ENCODE peak calls at places on chromosome 19, in seven cellular contexts. One of them, this sample, is unnamed.

GRCh38 chr19:7705387-7706187 is 3.7 kb upstream of the FCER2 start:
- DNase-seq in dorsolateral prefrontal cortex: no peak
- DNase-seq in NCI-H774: no peak
- DNase-seq in ovary: no peak
- DNase-seq in RWPE1: no peak
- DNase-seq in psoas muscle: no peak
- DNase-seq in NCI-H2081: no peak
- DNase-seq in this sample: no peak

GRCh38 chr19:27833031-27833430 is 1379.9 kb downstream of the UQCRFS1 start:
- DNase-seq in dorsolateral prefrontal cortex: no peak
- DNase-seq in NCI-H774: no peak
- DNase-seq in ovary: no peak
- DNase-seq in RWPE1: peak
- DNase-seq in psoas muscle: no peak
- DNase-seq in NCI-H2081: no peak
- DNase-seq in this sample: no peak

GRCh38 chr19:41697198-41697855 is 9.3 kb upstream of the CEACAM7 start:
- DNase-seq in dorsolateral prefrontal cortex: no peak
- DNase-seq in NCI-H774: no peak
- DNase-seq in ovary: no peak
- DNase-seq in RWPE1: no peak
- DNase-seq in psoas muscle: no peak
- DNase-seq in NCI-H2081: no peak
- DNase-seq in this sample: no peak

GRCh38 chr19:36115453-36116343 is at the start of gene TBCB:
- DNase-seq in dorsolateral prefrontal cortex: no peak
- DNase-seq in NCI-H774: peak
- DNase-seq in ovary: no peak
- DNase-seq in RWPE1: peak
- DNase-seq in psoas muscle: peak
- DNase-seq in NCI-H2081: no peak
- DNase-seq in this sample: peak

GRCh38 chr19:31312004-31312403 is 37.2 kb downstream of the TSHZ3 start:
- DNase-seq in dorsolateral prefrontal cortex: no peak
- DNase-seq in NCI-H774: no peak
- DNase-seq in ovary: no peak
- DNase-seq in RWPE1: no peak
- DNase-seq in psoas muscle: no peak
- DNase-seq in NCI-H2081: no peak
- DNase-seq in this sample: no peak

GRCh38 chr19:54606230-54606629 is 12.8 kb downstream of the LILRA1 start:
- DNase-seq in dorsolateral prefrontal cortex: no peak
- DNase-seq in NCI-H774: no peak
- DNase-seq in ovary: no peak
- DNase-seq in RWPE1: no peak
- DNase-seq in psoas muscle: no peak
- DNase-seq in NCI-H2081: no peak
- DNase-seq in this sample: no peak

GRCh38 chr19:49058592-49058991 is 1.0 kb upstream of the CGB7 start:
- DNase-seq in dorsolateral prefrontal cortex: no peak
- DNase-seq in NCI-H774: no peak
- DNase-seq in ovary: no peak
- DNase-seq in RWPE1: no peak
- DNase-seq in psoas muscle: peak
- DNase-seq in NCI-H2081: no peak
- DNase-seq in this sample: peak

GRCh38 chr19:18057557-18057956 is 29.2 kb downstream of the IL12RB1 start:
- DNase-seq in dorsolateral prefrontal cortex: peak
- DNase-seq in NCI-H774: no peak
- DNase-seq in ovary: peak
- DNase-seq in RWPE1: no peak
- DNase-seq in psoas muscle: peak
- DNase-seq in NCI-H2081: no peak
- DNase-seq in this sample: no peak

GRCh38 chr19:12954150-12954962 is 2.7 kb downstream of the GADD45GIP1 start:
- DNase-seq in dorsolateral prefrontal cortex: no peak
- DNase-seq in NCI-H774: no peak
- DNase-seq in ovary: no peak
- DNase-seq in RWPE1: no peak
- DNase-seq in psoas muscle: no peak
- DNase-seq in NCI-H2081: peak
- DNase-seq in this sample: no peak

GRCh38 chr19:39540333-39540673 is 342 bp upstream of the EID2 start:
- DNase-seq in dorsolateral prefrontal cortex: no peak
- DNase-seq in NCI-H774: no peak
- DNase-seq in ovary: no peak
- DNase-seq in RWPE1: no peak
- DNase-seq in psoas muscle: no peak
- DNase-seq in NCI-H2081: no peak
- DNase-seq in this sample: no peak

GRCh38 chr19:46944918-46945628 is 74.6 kb upstream of the NPAS1 start:
- DNase-seq in dorsolateral prefrontal cortex: peak
- DNase-seq in NCI-H774: no peak
- DNase-seq in ovary: peak
- DNase-seq in RWPE1: no peak
- DNase-seq in psoas muscle: peak
- DNase-seq in NCI-H2081: no peak
- DNase-seq in this sample: peak

GRCh38 chr19:10752237-10752912 is 34.5 kb downstream of the DNM2 start:
- DNase-seq in dorsolateral prefrontal cortex: peak
- DNase-seq in NCI-H774: no peak
- DNase-seq in ovary: no peak
- DNase-seq in RWPE1: no peak
- DNase-seq in psoas muscle: no peak
- DNase-seq in NCI-H2081: no peak
- DNase-seq in this sample: no peak

GRCh38 chr19:55619264-55619663 is 5.1 kb downstream of the ZNF784 start:
- DNase-seq in dorsolateral prefrontal cortex: no peak
- DNase-seq in NCI-H774: no peak
- DNase-seq in ovary: no peak
- DNase-seq in RWPE1: no peak
- DNase-seq in psoas muscle: no peak
- DNase-seq in NCI-H2081: no peak
- DNase-seq in this sample: no peak

GRCh38 chr19:42422576-42423461 is 4.4 kb downstream of the LIPE start:
- DNase-seq in dorsolateral prefrontal cortex: peak
- DNase-seq in NCI-H774: no peak
- DNase-seq in ovary: peak
- DNase-seq in RWPE1: peak
- DNase-seq in psoas muscle: no peak
- DNase-seq in NCI-H2081: no peak
- DNase-seq in this sample: no peak

GRCh38 chr19:14078406-14078805 is 5.8 kb downstream of the MISP3 start:
- DNase-seq in dorsolateral prefrontal cortex: no peak
- DNase-seq in NCI-H774: no peak
- DNase-seq in ovary: no peak
- DNase-seq in RWPE1: no peak
- DNase-seq in psoas muscle: no peak
- DNase-seq in NCI-H2081: no peak
- DNase-seq in this sample: no peak

GRCh38 chr19:17202249-17202648 is 12.9 kb upstream of the USE1 start:
- DNase-seq in dorsolateral prefrontal cortex: no peak
- DNase-seq in NCI-H774: no peak
- DNase-seq in ovary: no peak
- DNase-seq in RWPE1: peak
- DNase-seq in psoas muscle: no peak
- DNase-seq in NCI-H2081: no peak
- DNase-seq in this sample: no peak

GRCh38 chr19:12090807-12091206 is 26.3 kb downstream of the ZNF844 start:
- DNase-seq in dorsolateral prefrontal cortex: peak
- DNase-seq in NCI-H774: peak
- DNase-seq in ovary: peak
- DNase-seq in RWPE1: no peak
- DNase-seq in psoas muscle: peak
- DNase-seq in NCI-H2081: peak
- DNase-seq in this sample: peak

GRCh38 chr19:38561658-38562057 is 56.1 kb downstream of the MAP4K1 start:
- DNase-seq in dorsolateral prefrontal cortex: no peak
- DNase-seq in NCI-H774: no peak
- DNase-seq in ovary: no peak
- DNase-seq in RWPE1: no peak
- DNase-seq in psoas muscle: no peak
- DNase-seq in NCI-H2081: no peak
- DNase-seq in this sample: no peak

GRCh38 chr19:57664269-57665127 is 4.2 kb upstream of the ZSCAN4 start:
- DNase-seq in dorsolateral prefrontal cortex: peak
- DNase-seq in NCI-H774: peak
- DNase-seq in ovary: peak
- DNase-seq in RWPE1: peak
- DNase-seq in psoas muscle: peak
- DNase-seq in NCI-H2081: no peak
- DNase-seq in this sample: peak

GRCh38 chr19:54430306-54431254 is 15.3 kb downstream of the TTYH1 start:
- DNase-seq in dorsolateral prefrontal cortex: no peak
- DNase-seq in NCI-H774: no peak
- DNase-seq in ovary: peak
- DNase-seq in RWPE1: peak
- DNase-seq in psoas muscle: no peak
- DNase-seq in NCI-H2081: no peak
- DNase-seq in this sample: peak

GRCh38 chr19:46762245-46762890 is 16.1 kb upstream of the STRN4 start:
- DNase-seq in dorsolateral prefrontal cortex: no peak
- DNase-seq in NCI-H774: no peak
- DNase-seq in ovary: no peak
- DNase-seq in RWPE1: peak
- DNase-seq in psoas muscle: no peak
- DNase-seq in NCI-H2081: no peak
- DNase-seq in this sample: no peak

GRCh38 chr19:35295792-35296462 is 4.0 kb downstream of the MAG start:
- DNase-seq in dorsolateral prefrontal cortex: no peak
- DNase-seq in NCI-H774: no peak
- DNase-seq in ovary: no peak
- DNase-seq in RWPE1: no peak
- DNase-seq in psoas muscle: no peak
- DNase-seq in NCI-H2081: no peak
- DNase-seq in this sample: no peak

GRCh38 chr19:9309974-9310446 is 372 bp upstream of the ZNF699 start:
- DNase-seq in dorsolateral prefrontal cortex: peak
- DNase-seq in NCI-H774: peak
- DNase-seq in ovary: peak
- DNase-seq in RWPE1: peak
- DNase-seq in psoas muscle: peak
- DNase-seq in NCI-H2081: peak
- DNase-seq in this sample: peak

GRCh38 chr19:7004313-7004931 is 16.8 kb downstream of the MBD3L2B start:
- DNase-seq in dorsolateral prefrontal cortex: no peak
- DNase-seq in NCI-H774: no peak
- DNase-seq in ovary: no peak
- DNase-seq in RWPE1: peak
- DNase-seq in psoas muscle: no peak
- DNase-seq in NCI-H2081: peak
- DNase-seq in this sample: peak

GRCh38 chr19:1061987-1062386 is 5.0 kb upstream of the ARHGAP45 start:
- DNase-seq in dorsolateral prefrontal cortex: no peak
- DNase-seq in NCI-H774: no peak
- DNase-seq in ovary: no peak
- DNase-seq in RWPE1: no peak
- DNase-seq in psoas muscle: no peak
- DNase-seq in NCI-H2081: no peak
- DNase-seq in this sample: no peak

GRCh38 chr19:31064486-31064885 is 284.8 kb downstream of the TSHZ3 start:
- DNase-seq in dorsolateral prefrontal cortex: no peak
- DNase-seq in NCI-H774: no peak
- DNase-seq in ovary: no peak
- DNase-seq in RWPE1: no peak
- DNase-seq in psoas muscle: no peak
- DNase-seq in NCI-H2081: no peak
- DNase-seq in this sample: no peak

GRCh38 chr19:41299755-41300089 is 10.2 kb upstream of the CCDC97 start:
- DNase-seq in dorsolateral prefrontal cortex: no peak
- DNase-seq in NCI-H774: no peak
- DNase-seq in ovary: peak
- DNase-seq in RWPE1: no peak
- DNase-seq in psoas muscle: peak
- DNase-seq in NCI-H2081: no peak
- DNase-seq in this sample: no peak

GRCh38 chr19:18743281-18743825 is 47.8 kb downstream of the COMP start:
- DNase-seq in dorsolateral prefrontal cortex: no peak
- DNase-seq in NCI-H774: no peak
- DNase-seq in ovary: peak
- DNase-seq in RWPE1: no peak
- DNase-seq in psoas muscle: no peak
- DNase-seq in NCI-H2081: no peak
- DNase-seq in this sample: peak

GRCh38 chr19:49847731-49848696 is 2.9 kb upstream of the PTOV1 start:
- DNase-seq in dorsolateral prefrontal cortex: no peak
- DNase-seq in NCI-H774: no peak
- DNase-seq in ovary: no peak
- DNase-seq in RWPE1: peak
- DNase-seq in psoas muscle: no peak
- DNase-seq in NCI-H2081: no peak
- DNase-seq in this sample: no peak

GRCh38 chr19:5795382-5795919 is 4.5 kb upstream of the DUS3L start:
- DNase-seq in dorsolateral prefrontal cortex: no peak
- DNase-seq in NCI-H774: no peak
- DNase-seq in ovary: no peak
- DNase-seq in RWPE1: no peak
- DNase-seq in psoas muscle: no peak
- DNase-seq in NCI-H2081: no peak
- DNase-seq in this sample: no peak

GRCh38 chr19:40716031-40716654 is 543 bp downstream of the COQ8B start:
- DNase-seq in dorsolateral prefrontal cortex: no peak
- DNase-seq in NCI-H774: no peak
- DNase-seq in ovary: peak
- DNase-seq in RWPE1: peak
- DNase-seq in psoas muscle: peak
- DNase-seq in NCI-H2081: no peak
- DNase-seq in this sample: no peak

GRCh38 chr19:28244966-28245365 is 968.0 kb downstream of the UQCRFS1 start:
- DNase-seq in dorsolateral prefrontal cortex: no peak
- DNase-seq in NCI-H774: no peak
- DNase-seq in ovary: no peak
- DNase-seq in RWPE1: no peak
- DNase-seq in psoas muscle: no peak
- DNase-seq in NCI-H2081: no peak
- DNase-seq in this sample: no peak

GRCh38 chr19:4115818-4116385 is 8.0 kb downstream of the MAP2K2 start:
- DNase-seq in dorsolateral prefrontal cortex: peak
- DNase-seq in NCI-H774: no peak
- DNase-seq in ovary: no peak
- DNase-seq in RWPE1: no peak
- DNase-seq in psoas muscle: no peak
- DNase-seq in NCI-H2081: no peak
- DNase-seq in this sample: no peak

GRCh38 chr19:1102407-1103106 is 1.2 kb upstream of the GPX4 start:
- DNase-seq in dorsolateral prefrontal cortex: no peak
- DNase-seq in NCI-H774: no peak
- DNase-seq in ovary: peak
- DNase-seq in RWPE1: peak
- DNase-seq in psoas muscle: peak
- DNase-seq in NCI-H2081: no peak
- DNase-seq in this sample: no peak

GRCh38 chr19:5960005-5961001 is 17.6 kb downstream of the RANBP3 start:
- DNase-seq in dorsolateral prefrontal cortex: no peak
- DNase-seq in NCI-H774: no peak
- DNase-seq in ovary: no peak
- DNase-seq in RWPE1: no peak
- DNase-seq in psoas muscle: peak
- DNase-seq in NCI-H2081: no peak
- DNase-seq in this sample: no peak

This sample was measured in neural progenitor cell.